ENCODE peak calls at places on chromosomes 1 and 21, in eight cellular contexts. H, G, D, E, Y, N, T and C are unnamed samples.
A peak's percentile ranks its signal among the peaks of the same experiment; 100 is the strongest.

GRCh38 chr1:245153645-245154428 is 948 bp upstream of the KIF26B start:
- DNase-seq in T (peak; percentile 23), H (peak; percentile 8), G (peak; percentile 43), E (no peak), Y (peak; percentile 79), N (no peak), D (no peak), C (peak; percentile 73)

GRCh38 chr1:94606471-94606870 is 64.9 kb upstream of the F3 start:
- DNase-seq in G (no peak), Y (no peak), T (no peak), E (no peak), D (no peak), N (no peak), H (no peak), C (no peak)

GRCh38 chr1:234611153-234611798 is 1.3 kb upstream of the IRF2BP2 start:
- DNase-seq in E (peak; percentile 87), Y (no peak), N (no peak), D (peak; percentile 66), H (peak; percentile 91), T (peak; percentile 94), G (peak; percentile 90), C (no peak)

GRCh38 chr1:24557711-24558121 is 1.8 kb downstream of the NCMAP start:
- DNase-seq in E (no peak), G (no peak), T (no peak), N (no peak), H (no peak), D (no peak), Y (no peak), C (no peak)

GRCh38 chr1:33586111-33586510 is 113.7 kb downstream of the ZSCAN20 start:
- DNase-seq in E (no peak), G (peak; percentile 50), T (peak; percentile 16), Y (no peak), D (no peak), H (no peak), N (no peak), C (no peak)

GRCh38 chr1:165674599-165674998 is 23.8 kb downstream of the ALDH9A1 start:
- DNase-seq in D (no peak), E (no peak), N (no peak), G (no peak), Y (no peak), H (no peak), T (no peak), C (no peak)

GRCh38 chr1:19450811-19451564 is 34.4 kb downstream of the CAPZB start:
- DNase-seq in N (no peak), T (peak; percentile 96), H (no peak), E (no peak), Y (no peak), D (no peak), G (peak; percentile 95), C (no peak)

GRCh38 chr21:22536511-22536910 is 1538.3 kb downstream of the NCAM2 start:
- DNase-seq in H (no peak), D (no peak), T (peak; percentile 49), Y (no peak), E (no peak), G (no peak), N (no peak), C (no peak)

GRCh38 chr1:193479187-193479586 is 292.8 kb upstream of the B3GALT2 start:
- DNase-seq in N (no peak), T (no peak), H (peak; percentile 99), G (no peak), E (peak; percentile 66), Y (no peak), D (peak; percentile 21), C (no peak)

GRCh38 chr1:211328866-211329265 is 2.2 kb downstream of the TRAF5 start:
- DNase-seq in H (no peak), Y (no peak), T (no peak), D (no peak), G (no peak), N (no peak), E (no peak), C (no peak)
- H3K4me3 ChIP-seq in H (peak overlapping the region; percentile 91), Y (no peak overlapping the region), T (no peak overlapping the region), D (no peak overlapping the region), G (no peak overlapping the region), N (no peak overlapping the region), E (no peak overlapping the region), C (no peak overlapping the region)

GRCh38 chr1:204520834-204521709 is 4.9 kb downstream of the MDM4 start:
- DNase-seq in D (no peak), E (no peak), Y (no peak), G (peak; percentile 35), H (peak; percentile 93), N (no peak), T (peak; percentile 74), C (no peak)
- H3K4me3 ChIP-seq in D (no peak overlapping the region), E (no peak overlapping the region), Y (no peak overlapping the region), G (no peak overlapping the region), H (peak overlapping the region; percentile 84), N (no peak overlapping the region), T (no peak overlapping the region), C (no peak overlapping the region)

DNA sequence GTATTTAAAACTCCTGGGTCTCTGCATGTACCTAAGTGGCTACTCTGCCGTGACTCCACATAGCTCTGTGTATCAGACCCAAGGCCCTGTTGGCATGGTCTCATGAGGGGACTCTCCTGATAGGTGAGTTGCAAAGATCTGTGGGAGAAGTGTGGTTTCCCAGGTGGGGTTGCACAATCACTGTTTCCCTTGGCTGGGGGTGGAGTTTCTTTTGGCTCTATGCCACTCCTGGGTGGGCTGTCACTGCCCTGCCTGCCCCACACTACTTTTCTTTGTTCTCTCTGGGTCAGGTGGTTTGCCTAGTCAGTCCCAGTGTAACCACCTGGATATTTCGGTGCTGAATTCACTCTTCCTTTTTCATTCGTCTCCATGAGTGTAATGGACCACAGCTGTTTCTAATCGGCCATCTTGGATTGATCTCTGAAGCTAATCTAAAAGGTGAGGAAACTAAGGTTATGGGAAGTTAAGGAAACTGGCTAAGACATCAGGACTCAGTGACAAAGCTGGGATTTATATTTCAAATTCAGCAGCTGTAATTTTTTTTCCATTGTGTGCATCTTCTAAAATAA is 97.1 kb upstream of the CACYBP start:
- DNase-seq in D (peak; percentile 37), G (no peak), E (no peak), H (no peak), Y (peak; percentile 64), T (no peak), N (no peak), C (no peak)
- H3K4me3 ChIP-seq in D (no peak overlapping the region), G (no peak overlapping the region), E (no peak overlapping the region), H (no peak overlapping the region), Y (no peak overlapping the region), T (no peak overlapping the region), N (no peak overlapping the region), C (no peak overlapping the region)

GRCh38 chr1:101976161-101976560 is 20.6 kb downstream of the OLFM3 start:
- DNase-seq in H (no peak), Y (no peak), N (no peak), T (no peak), G (no peak), D (no peak), E (no peak), C (no peak)
- H3K4me3 ChIP-seq in H (no peak overlapping the region), Y (no peak overlapping the region), N (no peak overlapping the region), T (no peak overlapping the region), G (no peak overlapping the region), D (no peak overlapping the region), E (no peak overlapping the region), C (no peak overlapping the region)

DNA sequence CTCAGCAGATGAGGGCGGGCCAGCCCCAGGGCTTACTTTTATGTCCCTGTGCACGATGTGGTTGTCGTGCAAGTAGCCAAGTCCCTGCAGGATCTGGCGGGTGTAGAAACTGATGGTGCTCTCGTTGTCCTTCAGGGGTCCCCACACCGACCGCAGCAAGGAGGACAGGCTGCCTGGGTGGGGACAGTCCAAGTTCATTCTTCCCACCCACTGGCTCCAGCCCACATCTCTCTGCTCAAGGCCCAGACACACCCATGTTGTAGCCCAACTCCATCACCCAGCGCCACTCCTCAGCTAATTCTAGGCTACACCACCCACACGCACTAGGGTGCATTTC is 7.0 kb downstream of the MAP3K6 start:
- DNase-seq in H (no peak), G (no peak), D (no peak), E (no peak), N (no peak), T (no peak), Y (peak; percentile 55), C (no peak)
- H3K4me3 ChIP-seq in H (peak overlapping the region; percentile 61), G (no peak overlapping the region), D (no peak overlapping the region), E (no peak overlapping the region), N (peak overlapping the region; percentile 70), T (no peak overlapping the region), Y (no peak overlapping the region), C (peak overlapping the region; percentile 94)

DNA sequence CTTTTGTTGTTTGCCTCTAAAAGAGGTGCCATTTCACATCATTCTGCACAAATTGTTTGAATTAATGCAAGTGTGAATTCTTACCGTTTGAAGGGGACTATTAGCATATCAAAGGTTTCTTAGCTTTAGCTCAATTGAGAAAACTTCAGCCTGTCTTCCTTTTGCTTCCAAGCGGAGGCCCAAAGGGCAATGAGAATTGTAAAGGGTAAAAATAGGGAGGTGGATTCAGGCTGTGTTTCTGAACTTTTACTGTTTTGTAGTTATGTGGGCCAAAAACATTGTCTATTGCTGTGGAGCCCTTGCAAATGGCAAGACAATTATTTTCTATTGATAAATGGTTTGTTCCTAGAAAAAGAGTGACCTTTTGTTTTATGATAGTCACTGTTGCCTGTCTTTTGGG is 3.6 kb downstream of the ADGRL2 start:
- DNase-seq in Y (no peak), G (no peak), T (no peak), E (no peak), D (no peak), H (no peak), N (no peak), C (peak; percentile 18)
- H3K4me3 ChIP-seq in Y (peak overlapping the region; percentile 88), G (peak overlapping the region; percentile 73), T (no peak overlapping the region), E (no peak overlapping the region), D (no peak overlapping the region), H (no peak overlapping the region), N (peak overlapping the region; percentile 17), C (peak overlapping the region; percentile 89)

GRCh38 chr1:16961297-16962124 is 18.9 kb downstream of the MFAP2 start:
- DNase-seq in G (no peak), Y (no peak), H (no peak), T (no peak), E (no peak), D (no peak), N (no peak), C (no peak)
- H3K4me3 ChIP-seq in G (peak overlapping the region; percentile 35), Y (no peak overlapping the region), H (no peak overlapping the region), T (peak overlapping the region; percentile 34), E (no peak overlapping the region), D (peak overlapping the region; percentile 40), N (no peak overlapping the region), C (peak overlapping the region; percentile 34)